ENCODE peak calls at places on chromosomes 3 and 15, in six cellular contexts. G is caudate nucleus; Y is activated CD4-positive, CD25-positive, alpha-beta regulatory T cell; Q is MV-4-11; O is stimulated activated CD8-positive, alpha-beta memory T cell treated with anti-CD3 and anti-CD28 coated beads, Interleukin-7, amount 100 ng/mL, for 24 hours; T is cardiac fibroblast. V is an unnamed sample.

GRCh38 chr15:68635142-68635541 is 56.3 kb downstream of the CORO2B start:
- DNase-seq in G (peak), Y (no peak), Q (no peak), O (no peak), T (no peak), V (peak)

GRCh38 chr3:16809482-16809881 is 75.3 kb upstream of the PLCL2 start:
- DNase-seq in G (no peak), Y (no peak), Q (no peak), O (no peak), T (no peak), V (no peak)

GRCh38 chr3:13537926-13538325 is 11.0 kb upstream of the FBLN2 start:
- DNase-seq in G (no peak), Y (no peak), Q (no peak), O (no peak), T (peak), V (no peak)

GRCh38 chr3:33360136-33360825 is 79.9 kb downstream of the UBP1 start:
- DNase-seq in G (no peak), Y (no peak), Q (no peak), O (no peak), T (peak), V (no peak)

GRCh38 chr15:70071799-70072198 is 25.9 kb downstream of the TLE3 start:
- DNase-seq in G (no peak), Y (no peak), Q (no peak), O (no peak), T (no peak), V (no peak)

GRCh38 chr3:124273651-124274050 is 281.7 kb upstream of the ROPN1 start:
- DNase-seq in G (no peak), Y (no peak), Q (no peak), O (no peak), T (no peak), V (no peak)

GRCh38 chr3:184227481-184227935 is 1.9 kb upstream of the VWA5B2 start:
- DNase-seq in G (no peak), Y (no peak), Q (peak), O (no peak), T (peak), V (no peak)

GRCh38 chr3:193310914-193311723 is 67.4 kb downstream of the ATP13A5 start:
- DNase-seq in G (no peak), Y (no peak), Q (no peak), O (no peak), T (no peak), V (no peak)

GRCh38 chr15:68484696-68485400 is 52.9 kb upstream of the ITGA11 start:
- DNase-seq in G (no peak), Y (no peak), Q (no peak), O (no peak), T (peak), V (no peak)

GRCh38 chr3:24551626-24552025 is 57.0 kb upstream of the THRB start:
- DNase-seq in G (no peak), Y (no peak), Q (no peak), O (no peak), T (no peak), V (no peak)

GRCh38 chr3:149934524-149934923 is 36.2 kb downstream of the PFN2 start:
- DNase-seq in G (no peak), Y (no peak), Q (peak), O (no peak), T (peak), V (no peak)

GRCh38 chr3:160739079-160739478 is 17.0 kb upstream of the PPM1L start:
- DNase-seq in G (no peak), Y (no peak), Q (no peak), O (no peak), T (peak), V (no peak)

GRCh38 chr15:79156704-79157375 is 66.3 kb upstream of the RASGRF1 start:
- DNase-seq in G (no peak), Y (no peak), Q (no peak), O (no peak), T (no peak), V (no peak)

GRCh38 chr15:77768107-77768506 is 135.4 kb upstream of the LINGO1 start:
- DNase-seq in G (no peak), Y (no peak), Q (no peak), O (no peak), T (no peak), V (no peak)

GRCh38 chr15:70258369-70259029 is 160.8 kb upstream of the TLE3 start:
- DNase-seq in G (no peak), Y (peak), Q (peak), O (peak), T (no peak), V (peak)

GRCh38 chr15:65263313-65263712 is 23.4 kb downstream of the PARP16 start:
- DNase-seq in G (no peak), Y (no peak), Q (no peak), O (no peak), T (no peak), V (no peak)

GRCh38 chr3:13215940-13216546 is 142.8 kb upstream of the IQSEC1 start:
- DNase-seq in G (no peak), Y (no peak), Q (no peak), O (no peak), T (peak), V (peak)

GRCh38 chr15:39411102-39411989 is 169.5 kb upstream of the THBS1 start:
- DNase-seq in G (no peak), Y (no peak), Q (peak), O (no peak), T (peak), V (no peak)

GRCh38 chr3:142586803-142587406 is 8.4 kb upstream of the ATR start:
- DNase-seq in G (no peak), Y (no peak), Q (peak), O (no peak), T (peak), V (no peak)

GRCh38 chr15:66232267-66232625 is 21.3 kb downstream of the MEGF11 start:
- DNase-seq in G (no peak), Y (no peak), Q (no peak), O (no peak), T (no peak), V (no peak)

GRCh38 chr3:29949131-29949530 is 657.3 kb upstream of the TGFBR2 start:
- DNase-seq in G (no peak), Y (no peak), Q (no peak), O (no peak), T (peak), V (no peak)

GRCh38 chr15:38721549-38721948 is 156.9 kb upstream of the RASGRP1 start:
- DNase-seq in G (no peak), Y (no peak), Q (no peak), O (no peak), T (no peak), V (no peak)

GRCh38 chr3:53074761-53075742 is 29.2 kb upstream of the SFMBT1 start:
- DNase-seq in G (no peak), Y (no peak), Q (no peak), O (no peak), T (no peak), V (no peak)

GRCh38 chr15:61828008-61828407 is 232.2 kb downstream of the VPS13C start:
- DNase-seq in G (no peak), Y (no peak), Q (no peak), O (no peak), T (no peak), V (no peak)

GRCh38 chr3:48571938-48572337 is 8.4 kb upstream of the UCN2 start:
- DNase-seq in G (no peak), Y (no peak), Q (no peak), O (no peak), T (no peak), V (no peak)

GRCh38 chr3:23685484-23686258 is 120.1 kb upstream of the UBE2E1 start:
- DNase-seq in G (no peak), Y (no peak), Q (peak), O (no peak), T (peak), V (peak)